ENCODE peak calls at places on chromosomes 4 and X, in eight cellular contexts. R is CD8-positive, alpha-beta T cell; E is neural progenitor cell; L is upper lobe of right lung; K is A673; S is psoas muscle; A is GM23338; D is IMR-90. Q is an unnamed sample.

GRCh38 chr4:112170451-112170993 is 25.3 kb downstream of the FAM241A start:
- DNase-seq in A (no peak), L (no peak), S (no peak), D (peak; percentile 92), K (peak; percentile 42), E (no peak), R (no peak), Q (no peak)

GRCh38 chr4:109177411-109177810 is 125.0 kb downstream of the COL25A1 start:
- DNase-seq in L (no peak), S (no peak), K (no peak), E (no peak), A (no peak), R (no peak), D (no peak), Q (no peak)

GRCh38 chrX:119516157-119516702 is 48.0 kb downstream of the SLC25A5 start:
- DNase-seq in K (peak; percentile 76), R (peak; percentile 6), D (peak; percentile 69), L (no peak), A (peak; percentile 79), E (peak; percentile 74), S (no peak), Q (peak; percentile 37)

GRCh38 chr4:5203925-5204324 is 152.6 kb downstream of the STK32B start:
- DNase-seq in D (no peak), S (no peak), A (no peak), K (peak; percentile 42), E (no peak), L (no peak), R (no peak), Q (no peak)

GRCh38 chr4:26308573-26308972 is 12.2 kb upstream of the RBPJ start:
- DNase-seq in L (no peak), E (no peak), R (no peak), K (no peak), D (no peak), S (no peak), A (no peak), Q (no peak)

GRCh38 chrX:12327836-12328235 is 189.6 kb downstream of the FRMPD4 start:
- DNase-seq in K (no peak), R (no peak), A (no peak), D (peak; percentile 26), L (no peak), S (no peak), E (no peak), Q (no peak)

GRCh38 chr4:1249148-1249730 is 309 bp upstream of the CTBP1 start:
- DNase-seq in E (peak; percentile 97), A (peak; percentile 87), D (peak; percentile 86), R (peak; percentile 74), L (peak; percentile 94), K (peak; percentile 95), S (peak; percentile 90), Q (peak; percentile 95)

GRCh38 chr4:98728433-98728832 is 70.0 kb upstream of the TSPAN5 start:
- DNase-seq in R (peak; percentile 7), E (no peak), A (no peak), L (no peak), K (peak; percentile 95), S (no peak), D (peak; percentile 69), Q (no peak)

GRCh38 chr4:123776267-123776666 is 379.7 kb downstream of the SPRY1 start:
- DNase-seq in R (no peak), D (no peak), K (no peak), A (no peak), S (no peak), E (no peak), L (no peak), Q (no peak)

GRCh38 chrX:72712094-72712755 is 1.9 kb downstream of the PHKA1 start:
- DNase-seq in L (no peak), S (no peak), E (no peak), D (peak; percentile 13), R (no peak), A (no peak), K (no peak), Q (no peak)

GRCh38 chr4:159358226-159358625 is 255.3 kb downstream of the RAPGEF2 start:
- DNase-seq in K (no peak), R (no peak), E (no peak), L (no peak), S (no peak), D (peak; percentile 90), A (no peak), Q (no peak)

GRCh38 chr4:6095023-6095817 is 77.0 kb upstream of the C4orf50 start:
- DNase-seq in A (no peak), S (no peak), L (no peak), D (peak; percentile 4), R (no peak), K (no peak), E (no peak), Q (no peak)

GRCh38 chrX:2608638-2609430 is 82.3 kb upstream of the CD99 start:
- DNase-seq in K (peak; percentile 95), L (peak; percentile 96), A (peak; percentile 90), S (peak; percentile 86), E (peak; percentile 88), R (peak; percentile 78), D (peak; percentile 72), Q (peak; percentile 95)

DNA sequence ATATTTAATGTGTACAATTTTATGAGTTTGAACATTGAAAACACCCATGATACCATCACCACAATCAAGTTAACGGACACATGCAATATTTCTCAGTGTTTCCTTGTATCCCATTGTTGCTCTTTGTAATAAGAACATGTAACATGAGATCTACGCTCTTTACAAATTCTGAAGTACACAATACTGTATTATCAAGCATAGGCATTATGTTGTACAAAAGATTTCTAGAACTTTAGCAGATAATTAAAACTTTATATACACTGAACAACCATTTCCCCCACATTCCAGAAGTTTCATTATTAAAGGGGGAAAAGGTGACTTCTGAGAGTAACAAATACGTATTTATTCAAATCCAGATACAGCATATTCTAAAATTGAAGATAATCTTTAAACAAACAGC is 114.5 kb downstream of the SLC10A7 start:
- DNase-seq in A (no peak), S (no peak), L (no peak), R (no peak), D (no peak), E (no peak), K (no peak), Q (no peak)
- H3K4me3 ChIP-seq in A (no peak overlapping the region), S (no peak overlapping the region), L (no peak overlapping the region), R (no peak overlapping the region), D (no peak overlapping the region), E (no peak overlapping the region), K (no peak overlapping the region), Q (no peak overlapping the region)

DNA sequence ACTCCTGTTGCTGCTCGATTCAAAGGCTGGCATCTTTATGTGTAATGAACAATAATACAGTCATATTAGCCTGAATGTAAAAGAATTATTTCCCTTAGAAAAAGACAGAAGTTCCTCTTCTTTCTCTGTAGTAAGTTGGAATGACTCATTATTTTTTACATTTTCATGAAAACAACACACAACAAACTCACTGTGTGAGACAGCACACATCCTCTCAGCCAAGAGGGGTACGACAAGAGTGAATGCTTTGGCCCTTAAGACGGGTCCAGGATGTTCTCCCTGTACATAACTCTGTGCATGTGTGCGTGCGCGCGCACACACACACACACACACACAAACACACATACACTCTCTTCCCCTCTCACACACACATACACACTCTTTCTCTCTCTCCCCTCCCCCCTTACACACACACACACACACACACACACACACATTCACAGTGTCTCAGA is 72.8 kb downstream of the MANBA start:
- DNase-seq in L (no peak), R (no peak), S (no peak), K (no peak), D (peak; percentile 15), A (no peak), E (no peak), Q (no peak)
- H3K4me1 ChIP-seq in L (no peaks in the 10 kb centered on the region), R (no peaks in the 10 kb centered on the region), S (no peaks in the 10 kb centered on the region), K (no peaks in the 10 kb centered on the region), D (peaks cover 12% of the 10 kb centered on the region), A (no peaks in the 10 kb centered on the region), E (no peaks in the 10 kb centered on the region), Q (no peaks in the 10 kb centered on the region)

GRCh38 chr4:2806392-2807355 is 13.8 kb downstream of the SH3BP2 start:
- DNase-seq in R (no peak), A (no peak), L (peak; percentile 87), D (peak; percentile 55), S (peak; percentile 52), E (no peak), K (no peak), Q (peak; percentile 79)
- H3K27ac ChIP-seq in R (no peak overlapping the region), A (no peak overlapping the region), L (peak overlapping the region; percentile 85), D (peak overlapping the region; percentile 8), S (no peak overlapping the region), E (no peak overlapping the region), K (no peak overlapping the region), Q (peak overlapping the region; percentile 20)

GRCh38 chr4:141995051-141995450 is 358.7 kb downstream of the IL15 start:
- DNase-seq in A (no peak), S (no peak), K (no peak), L (no peak), D (no peak), R (no peak), E (no peak), Q (no peak)

GRCh38 chr4:142005519-142005918 is 369.1 kb downstream of the IL15 start:
- DNase-seq in K (no peak), R (no peak), D (no peak), L (no peak), A (no peak), S (no peak), E (no peak), Q (no peak)

GRCh38 chr4:141999446-142000143 is 363.2 kb downstream of the IL15 start:
- DNase-seq in S (no peak), K (no peak), R (no peak), D (no peak), L (no peak), E (no peak), A (no peak), Q (no peak)
- H3K4me3 ChIP-seq in S (no peak overlapping the region), K (no peak overlapping the region), R (no peak overlapping the region), D (no peak overlapping the region), L (no peak overlapping the region), E (no peak overlapping the region), A (no peak overlapping the region), Q (no peak overlapping the region)

GRCh38 chr4:105698607-105699006 is 9.9 kb downstream of the INTS12 start:
- DNase-seq in E (no peak), S (no peak), D (no peak), R (no peak), L (no peak), A (no peak), K (no peak), Q (no peak)
- H3K4me1 ChIP-seq in E (no peaks in the 10 kb centered on the region), S (no peaks in the 10 kb centered on the region), D (no peaks in the 10 kb centered on the region), R (no peaks in the 10 kb centered on the region), L (no peaks in the 10 kb centered on the region), A (no peaks in the 10 kb centered on the region), K (no peaks in the 10 kb centered on the region), Q (no peaks in the 10 kb centered on the region)

GRCh38 chr4:168835880-168836454 is 174.1 kb downstream of the CBR4 start:
- DNase-seq in S (no peak), R (no peak), E (no peak), A (no peak), K (no peak), L (no peak), D (no peak), Q (no peak)
- H3K27ac ChIP-seq in S (peak overlapping the region; percentile 34), R (no peak overlapping the region), E (no peak overlapping the region), A (no peak overlapping the region), K (no peak overlapping the region), L (peak overlapping the region; percentile 8), D (no peak overlapping the region), Q (peak overlapping the region; percentile 19)

GRCh38 chrX:95626748-95627147 is 1057.9 kb upstream of the DIAPH2 start:
- DNase-seq in K (peak; percentile 0), D (no peak), A (no peak), R (no peak), E (no peak), S (no peak), L (no peak), Q (no peak)
- H3K4me3 ChIP-seq in K (no peak overlapping the region), D (no peak overlapping the region), A (no peak overlapping the region), R (no peak overlapping the region), E (no peak overlapping the region), S (no peak overlapping the region), L (no peak overlapping the region), Q (no peak overlapping the region)